ENCODE peak calls at places on chromosomes 4 and X, in eight cellular contexts. One of them, this sample, is unnamed.

GRCh38 chr4:40395908-40396806 is 61.0 kb downstream of the CHRNA9 start:
- DNase-seq in NCI-H1694 treated with DMSO at 0.1 percent for 48 hours: no peak
- DNase-seq in T-cell: no peak
- DNase-seq in SK-MEL-5: peak
- DNase-seq in NB4: no peak
- DNase-seq in neural progenitor cell: peak
- DNase-seq in fibroblast of lung: peak
- DNase-seq in heart left ventricle: peak
- DNase-seq in this sample: peak

GRCh38 chr4:139595989-139596679 is 40.1 kb upstream of the SETD7 start:
- DNase-seq in heart left ventricle: peak
- DNase-seq in NB4: peak
- DNase-seq in fibroblast of lung: peak
- DNase-seq in neural progenitor cell: no peak
- DNase-seq in NCI-H1694 treated with DMSO at 0.1 percent for 48 hours: no peak
- DNase-seq in T-cell: no peak
- DNase-seq in SK-MEL-5: peak
- DNase-seq in this sample: no peak

GRCh38 chr4:57182132-57182874 is 72.1 kb upstream of the IGFBP7 start:
- DNase-seq in NB4: peak
- DNase-seq in T-cell: no peak
- DNase-seq in fibroblast of lung: no peak
- DNase-seq in neural progenitor cell: no peak
- DNase-seq in SK-MEL-5: peak
- DNase-seq in heart left ventricle: peak
- DNase-seq in NCI-H1694 treated with DMSO at 0.1 percent for 48 hours: no peak
- DNase-seq in this sample: no peak

GRCh38 chr4:122992111-122992510 is 69.7 kb upstream of the NUDT6 start:
- DNase-seq in NB4: no peak
- DNase-seq in SK-MEL-5: no peak
- DNase-seq in neural progenitor cell: no peak
- DNase-seq in heart left ventricle: no peak
- DNase-seq in NCI-H1694 treated with DMSO at 0.1 percent for 48 hours: no peak
- DNase-seq in fibroblast of lung: peak
- DNase-seq in T-cell: no peak
- DNase-seq in this sample: no peak

GRCh38 chrX:50838820-50839600 is 25.0 kb upstream of the SHROOM4 start:
- DNase-seq in heart left ventricle: no peak
- DNase-seq in NB4: no peak
- DNase-seq in neural progenitor cell: no peak
- DNase-seq in NCI-H1694 treated with DMSO at 0.1 percent for 48 hours: no peak
- DNase-seq in fibroblast of lung: peak
- DNase-seq in T-cell: no peak
- DNase-seq in SK-MEL-5: peak
- DNase-seq in this sample: peak

GRCh38 chr4:73609688-73610087 is 10.5 kb downstream of the RASSF6 start:
- DNase-seq in fibroblast of lung: peak
- DNase-seq in heart left ventricle: no peak
- DNase-seq in NCI-H1694 treated with DMSO at 0.1 percent for 48 hours: no peak
- DNase-seq in T-cell: no peak
- DNase-seq in neural progenitor cell: no peak
- DNase-seq in NB4: no peak
- DNase-seq in SK-MEL-5: peak
- DNase-seq in this sample: no peak

GRCh38 chrX:19019996-19020395 is 36.1 kb upstream of the PHKA2 start:
- DNase-seq in neural progenitor cell: no peak
- DNase-seq in SK-MEL-5: no peak
- DNase-seq in fibroblast of lung: no peak
- DNase-seq in NB4: no peak
- DNase-seq in T-cell: no peak
- DNase-seq in heart left ventricle: no peak
- DNase-seq in NCI-H1694 treated with DMSO at 0.1 percent for 48 hours: no peak
- DNase-seq in this sample: no peak

GRCh38 chr4:37146260-37146659 is 98.3 kb upstream of the NWD2 start:
- DNase-seq in SK-MEL-5: no peak
- DNase-seq in fibroblast of lung: no peak
- DNase-seq in T-cell: no peak
- DNase-seq in NCI-H1694 treated with DMSO at 0.1 percent for 48 hours: no peak
- DNase-seq in neural progenitor cell: no peak
- DNase-seq in NB4: no peak
- DNase-seq in heart left ventricle: no peak
- DNase-seq in this sample: no peak

GRCh38 chr4:5021546-5021945 is 2.3 kb upstream of the CYTL1 start:
- DNase-seq in NB4: peak
- DNase-seq in NCI-H1694 treated with DMSO at 0.1 percent for 48 hours: no peak
- DNase-seq in neural progenitor cell: no peak
- DNase-seq in SK-MEL-5: no peak
- DNase-seq in T-cell: no peak
- DNase-seq in heart left ventricle: no peak
- DNase-seq in fibroblast of lung: no peak
- DNase-seq in this sample: no peak

GRCh38 chr4:23972202-23972601 is 82.4 kb upstream of the PPARGC1A start:
- DNase-seq in heart left ventricle: no peak
- DNase-seq in T-cell: no peak
- DNase-seq in fibroblast of lung: no peak
- DNase-seq in NCI-H1694 treated with DMSO at 0.1 percent for 48 hours: no peak
- DNase-seq in NB4: no peak
- DNase-seq in neural progenitor cell: no peak
- DNase-seq in SK-MEL-5: no peak
- DNase-seq in this sample: no peak

GRCh38 chr4:6334203-6334887 is 64.7 kb downstream of the WFS1 start:
- DNase-seq in NCI-H1694 treated with DMSO at 0.1 percent for 48 hours: no peak
- DNase-seq in fibroblast of lung: no peak
- DNase-seq in neural progenitor cell: no peak
- DNase-seq in SK-MEL-5: no peak
- DNase-seq in NB4: no peak
- DNase-seq in T-cell: no peak
- DNase-seq in heart left ventricle: peak
- DNase-seq in this sample: no peak

GRCh38 chr4:14428125-14428524 is 574.2 kb upstream of the CPEB2 start:
- DNase-seq in heart left ventricle: no peak
- DNase-seq in SK-MEL-5: no peak
- DNase-seq in T-cell: no peak
- DNase-seq in fibroblast of lung: no peak
- DNase-seq in NCI-H1694 treated with DMSO at 0.1 percent for 48 hours: no peak
- DNase-seq in neural progenitor cell: no peak
- DNase-seq in NB4: no peak
- DNase-seq in this sample: no peak

GRCh38 chr4:109631709-109632108 is 71.5 kb downstream of the CASP6 start:
- DNase-seq in fibroblast of lung: peak
- DNase-seq in NCI-H1694 treated with DMSO at 0.1 percent for 48 hours: no peak
- DNase-seq in SK-MEL-5: no peak
- DNase-seq in NB4: no peak
- DNase-seq in neural progenitor cell: peak
- DNase-seq in T-cell: no peak
- DNase-seq in heart left ventricle: no peak
- DNase-seq in this sample: peak

GRCh38 chrX:107935664-107936433 is 46.3 kb downstream of the TEX13B start:
- DNase-seq in SK-MEL-5: no peak
- DNase-seq in T-cell: no peak
- DNase-seq in heart left ventricle: peak
- DNase-seq in fibroblast of lung: peak
- DNase-seq in NCI-H1694 treated with DMSO at 0.1 percent for 48 hours: no peak
- DNase-seq in NB4: no peak
- DNase-seq in neural progenitor cell: peak
- DNase-seq in this sample: peak

GRCh38 chr4:129570326-129570725 is 474.4 kb downstream of the C4orf33 start:
- DNase-seq in neural progenitor cell: no peak
- DNase-seq in T-cell: no peak
- DNase-seq in NCI-H1694 treated with DMSO at 0.1 percent for 48 hours: no peak
- DNase-seq in NB4: no peak
- DNase-seq in SK-MEL-5: no peak
- DNase-seq in fibroblast of lung: no peak
- DNase-seq in heart left ventricle: no peak
- DNase-seq in this sample: no peak

GRCh38 chr4:985123-985830 is 1.6 kb upstream of the IDUA start:
- DNase-seq in heart left ventricle: peak
- DNase-seq in SK-MEL-5: no peak
- DNase-seq in NB4: peak
- DNase-seq in NCI-H1694 treated with DMSO at 0.1 percent for 48 hours: no peak
- DNase-seq in T-cell: peak
- DNase-seq in neural progenitor cell: peak
- DNase-seq in fibroblast of lung: peak
- DNase-seq in this sample: peak

GRCh38 chrX:28876901-28877300 is 289.7 kb downstream of the IL1RAPL1 start:
- DNase-seq in heart left ventricle: no peak
- DNase-seq in NB4: no peak
- DNase-seq in NCI-H1694 treated with DMSO at 0.1 percent for 48 hours: no peak
- DNase-seq in fibroblast of lung: no peak
- DNase-seq in T-cell: no peak
- DNase-seq in neural progenitor cell: no peak
- DNase-seq in SK-MEL-5: no peak
- DNase-seq in this sample: no peak

GRCh38 chr4:155529197-155529596 is 137.5 kb upstream of the GUCY1A1 start:
- DNase-seq in SK-MEL-5: peak
- DNase-seq in neural progenitor cell: peak
- DNase-seq in NB4: peak
- DNase-seq in T-cell: no peak
- DNase-seq in heart left ventricle: no peak
- DNase-seq in NCI-H1694 treated with DMSO at 0.1 percent for 48 hours: no peak
- DNase-seq in fibroblast of lung: peak
- DNase-seq in this sample: peak

GRCh38 chr4:73037057-73037456 is 32.5 kb downstream of the COX18 start:
- DNase-seq in fibroblast of lung: no peak
- DNase-seq in NB4: no peak
- DNase-seq in NCI-H1694 treated with DMSO at 0.1 percent for 48 hours: no peak
- DNase-seq in SK-MEL-5: no peak
- DNase-seq in neural progenitor cell: no peak
- DNase-seq in T-cell: no peak
- DNase-seq in heart left ventricle: no peak
- DNase-seq in this sample: no peak

GRCh38 chr4:15755321-15755750 is 22.8 kb upstream of the CD38 start:
- DNase-seq in SK-MEL-5: no peak
- DNase-seq in neural progenitor cell: no peak
- DNase-seq in T-cell: no peak
- DNase-seq in NCI-H1694 treated with DMSO at 0.1 percent for 48 hours: no peak
- DNase-seq in NB4: no peak
- DNase-seq in fibroblast of lung: peak
- DNase-seq in heart left ventricle: no peak
- DNase-seq in this sample: no peak

GRCh38 chr4:121943941-121944340 is 7.9 kb downstream of the TRPC3 start:
- DNase-seq in neural progenitor cell: peak
- DNase-seq in T-cell: no peak
- DNase-seq in NCI-H1694 treated with DMSO at 0.1 percent for 48 hours: no peak
- DNase-seq in fibroblast of lung: no peak
- DNase-seq in NB4: peak
- DNase-seq in heart left ventricle: no peak
- DNase-seq in SK-MEL-5: peak
- DNase-seq in this sample: peak

GRCh38 chr4:3468154-3468553 is 5.0 kb downstream of the DOK7 start:
- DNase-seq in SK-MEL-5: no peak
- DNase-seq in T-cell: no peak
- DNase-seq in heart left ventricle: peak
- DNase-seq in fibroblast of lung: no peak
- DNase-seq in NCI-H1694 treated with DMSO at 0.1 percent for 48 hours: no peak
- DNase-seq in neural progenitor cell: peak
- DNase-seq in NB4: no peak
- DNase-seq in this sample: no peak

GRCh38 chrX:107565916-107566602 is 62.3 kb upstream of the PRPS1 start:
- DNase-seq in SK-MEL-5: peak
- DNase-seq in NCI-H1694 treated with DMSO at 0.1 percent for 48 hours: no peak
- DNase-seq in fibroblast of lung: no peak
- DNase-seq in heart left ventricle: no peak
- DNase-seq in neural progenitor cell: peak
- DNase-seq in T-cell: no peak
- DNase-seq in NB4: peak
- DNase-seq in this sample: peak

GRCh38 chr4:111905511-111905910 is 239.7 kb upstream of the FAM241A start:
- DNase-seq in neural progenitor cell: no peak
- DNase-seq in heart left ventricle: no peak
- DNase-seq in NB4: no peak
- DNase-seq in T-cell: no peak
- DNase-seq in fibroblast of lung: no peak
- DNase-seq in NCI-H1694 treated with DMSO at 0.1 percent for 48 hours: no peak
- DNase-seq in SK-MEL-5: no peak
- DNase-seq in this sample: no peak

GRCh38 chr4:53055716-53056413 is 193.7 kb downstream of the RASL11B start:
- DNase-seq in T-cell: no peak
- DNase-seq in SK-MEL-5: peak
- DNase-seq in heart left ventricle: no peak
- DNase-seq in NCI-H1694 treated with DMSO at 0.1 percent for 48 hours: no peak
- DNase-seq in fibroblast of lung: no peak
- DNase-seq in NB4: no peak
- DNase-seq in neural progenitor cell: no peak
- DNase-seq in this sample: no peak

GRCh38 chrX:51893931-51894696 is 691 bp downstream of the MAGED1 start:
- DNase-seq in T-cell: no peak
- DNase-seq in NB4: peak
- DNase-seq in NCI-H1694 treated with DMSO at 0.1 percent for 48 hours: peak
- DNase-seq in neural progenitor cell: peak
- DNase-seq in heart left ventricle: peak
- DNase-seq in SK-MEL-5: peak
- DNase-seq in fibroblast of lung: peak
- DNase-seq in this sample: peak

GRCh38 chr4:7852568-7853185 is 87.0 kb downstream of the AFAP1 start:
- DNase-seq in heart left ventricle: no peak
- DNase-seq in T-cell: no peak
- DNase-seq in neural progenitor cell: no peak
- DNase-seq in NCI-H1694 treated with DMSO at 0.1 percent for 48 hours: no peak
- DNase-seq in NB4: no peak
- DNase-seq in fibroblast of lung: no peak
- DNase-seq in SK-MEL-5: no peak
- DNase-seq in this sample: no peak

GRCh38 chr4:183300070-183300469 is 20.0 kb downstream of the CLDN22 start:
- DNase-seq in neural progenitor cell: no peak
- DNase-seq in NCI-H1694 treated with DMSO at 0.1 percent for 48 hours: no peak
- DNase-seq in NB4: no peak
- DNase-seq in SK-MEL-5: no peak
- DNase-seq in T-cell: no peak
- DNase-seq in heart left ventricle: no peak
- DNase-seq in fibroblast of lung: peak
- DNase-seq in this sample: no peak

GRCh38 chrX:68375803-68376202 is 57.5 kb downstream of the OPHN1 start:
- DNase-seq in heart left ventricle: no peak
- DNase-seq in SK-MEL-5: no peak
- DNase-seq in NCI-H1694 treated with DMSO at 0.1 percent for 48 hours: no peak
- DNase-seq in neural progenitor cell: no peak
- DNase-seq in fibroblast of lung: no peak
- DNase-seq in T-cell: no peak
- DNase-seq in NB4: no peak
- DNase-seq in this sample: no peak

GRCh38 chrX:110182362-110182761 is 135.5 kb downstream of the AMMECR1 start:
- DNase-seq in T-cell: no peak
- DNase-seq in neural progenitor cell: no peak
- DNase-seq in NB4: no peak
- DNase-seq in SK-MEL-5: no peak
- DNase-seq in heart left ventricle: no peak
- DNase-seq in NCI-H1694 treated with DMSO at 0.1 percent for 48 hours: no peak
- DNase-seq in fibroblast of lung: no peak
- DNase-seq in this sample: no peak

GRCh38 chr4:78585633-78586032 is 34.1 kb downstream of the ANXA3 start:
- DNase-seq in T-cell: no peak
- DNase-seq in heart left ventricle: no peak
- DNase-seq in neural progenitor cell: no peak
- DNase-seq in NB4: no peak
- DNase-seq in fibroblast of lung: no peak
- DNase-seq in NCI-H1694 treated with DMSO at 0.1 percent for 48 hours: no peak
- DNase-seq in SK-MEL-5: no peak
- DNase-seq in this sample: no peak

GRCh38 chr4:37973481-37973880 is 13.3 kb downstream of the PTTG2 start:
- DNase-seq in NB4: no peak
- DNase-seq in heart left ventricle: no peak
- DNase-seq in T-cell: no peak
- DNase-seq in SK-MEL-5: no peak
- DNase-seq in fibroblast of lung: no peak
- DNase-seq in NCI-H1694 treated with DMSO at 0.1 percent for 48 hours: no peak
- DNase-seq in neural progenitor cell: no peak
- DNase-seq in this sample: no peak

GRCh38 chrX:133254666-133255065 is 36.5 kb upstream of the TFDP3 start:
- DNase-seq in neural progenitor cell: no peak
- DNase-seq in NCI-H1694 treated with DMSO at 0.1 percent for 48 hours: no peak
- DNase-seq in fibroblast of lung: no peak
- DNase-seq in heart left ventricle: no peak
- DNase-seq in T-cell: no peak
- DNase-seq in NB4: peak
- DNase-seq in SK-MEL-5: no peak
- DNase-seq in this sample: no peak

GRCh38 chrX:1465261-1466231 is 12.8 kb upstream of the ASMTL start:
- DNase-seq in neural progenitor cell: no peak
- DNase-seq in SK-MEL-5: no peak
- DNase-seq in NB4: no peak
- DNase-seq in heart left ventricle: no peak
- DNase-seq in fibroblast of lung: no peak
- DNase-seq in NCI-H1694 treated with DMSO at 0.1 percent for 48 hours: no peak
- DNase-seq in T-cell: no peak
- DNase-seq in this sample: no peak

This sample was measured in iPS-NIHi11.